ENCODE peak calls at places on chromosomes 5 and 9, in six cellular contexts. R is heart left ventricle, V is fibroblast of pulmonary artery, O is cardiac fibroblast, U is tibial nerve, E is chondrocyte. I is an unnamed sample.

GRCh38 chr5:158786390-158786789 is 313.3 kb downstream of the EBF1 start:
- DNase-seq in R (peak), V (no peak), O (no peak), U (no peak), E (no peak), I (no peak)

GRCh38 chr5:60436518-60436917 is 263.4 kb downstream of the DEPDC1B start:
- DNase-seq in R (no peak), V (no peak), O (no peak), U (no peak), E (no peak), I (no peak)

GRCh38 chr9:6978591-6978990 is 220.8 kb downstream of the KDM4C start:
- DNase-seq in R (no peak), V (no peak), O (no peak), U (no peak), E (no peak), I (no peak)

GRCh38 chr9:14531424-14532269 is 161.6 kb downstream of the ZDHHC21 start:
- DNase-seq in R (no peak), V (no peak), O (no peak), U (no peak), E (no peak), I (no peak)

GRCh38 chr5:19837536-19838179 is 150.3 kb downstream of the CDH18 start:
- DNase-seq in R (no peak), V (peak), O (no peak), U (no peak), E (no peak), I (no peak)

GRCh38 chr9:114583776-114584175 is 3.8 kb upstream of the ATP6V1G1 start:
- DNase-seq in R (no peak), V (no peak), O (no peak), U (no peak), E (no peak), I (no peak)

GRCh38 chr5:103444333-103445038 is 118.1 kb downstream of the NUDT12 start:
- DNase-seq in R (no peak), V (no peak), O (no peak), U (no peak), E (no peak), I (no peak)

GRCh38 chr5:143653256-143653655 is 158.7 kb upstream of the HMHB1 start:
- DNase-seq in R (no peak), V (no peak), O (no peak), U (no peak), E (no peak), I (no peak)

GRCh38 chr5:151751091-151751490 is 7.3 kb downstream of the ATOX1 start:
- DNase-seq in R (no peak), V (no peak), O (peak), U (no peak), E (no peak), I (no peak)

GRCh38 chr5:2920312-2920711 is 168.8 kb upstream of the IRX2 start:
- DNase-seq in R (no peak), V (no peak), O (no peak), U (no peak), E (no peak), I (no peak)

GRCh38 chr5:107766439-107766838 is 95.7 kb upstream of the EFNA5 start:
- DNase-seq in R (no peak), V (no peak), O (no peak), U (no peak), E (no peak), I (no peak)

GRCh38 chr9:86708918-86709835 is 238.1 kb downstream of the GAS1 start:
- DNase-seq in R (no peak), V (no peak), O (no peak), U (no peak), E (no peak), I (no peak)

GRCh38 chr5:119036101-119036762 is 34.7 kb upstream of the DMXL1 start:
- DNase-seq in R (no peak), V (peak), O (peak), U (no peak), E (no peak), I (no peak)

GRCh38 chr9:124420991-124421543 is 5.8 kb upstream of the PSMB7 start:
- DNase-seq in R (no peak), V (peak), O (peak), U (no peak), E (no peak), I (no peak)

GRCh38 chr9:109799792-109800191 is 19.8 kb downstream of the PALM2AKAP2 start:
- DNase-seq in R (no peak), V (peak), O (peak), U (no peak), E (no peak), I (no peak)

GRCh38 chr5:72160959-72161358 is 53.7 kb downstream of the MAP1B start:
- DNase-seq in R (no peak), V (no peak), O (no peak), U (no peak), E (no peak), I (no peak)

GRCh38 chr5:150317048-150318003 is 14.6 kb upstream of the ARSI start:
- DNase-seq in R (no peak), V (peak), O (peak), U (peak), E (peak), I (peak)

GRCh38 chr5:13987843-13988464 is 43.5 kb upstream of the DNAH5 start:
- DNase-seq in R (no peak), V (peak), O (peak), U (peak), E (no peak), I (peak)

GRCh38 chr5:160506006-160507004 is 84.7 kb downstream of the PTTG1 start:
- DNase-seq in R (peak), V (peak), O (peak), U (peak), E (no peak), I (peak)

GRCh38 chr5:33238826-33239670 is 201.7 kb upstream of the TARS1 start:
- DNase-seq in R (no peak), V (peak), O (no peak), U (no peak), E (no peak), I (no peak)

GRCh38 chr9:128636556-128637530 is 19.8 kb downstream of the DYNC2I2 start:
- DNase-seq in R (no peak), V (no peak), O (no peak), U (no peak), E (peak), I (no peak)

GRCh38 chr5:115398726-115399125 is 102.3 kb upstream of the CCDC112 start:
- DNase-seq in R (no peak), V (peak), O (peak), U (no peak), E (no peak), I (no peak)

GRCh38 chr5:107557051-107557658 is 113.6 kb downstream of the EFNA5 start:
- DNase-seq in R (peak), V (no peak), O (no peak), U (no peak), E (no peak), I (peak)

GRCh38 chr5:149157330-149157729 is 16.0 kb downstream of the ABLIM3 start:
- DNase-seq in R (no peak), V (no peak), O (no peak), U (no peak), E (no peak), I (no peak)

GRCh38 chr9:21591221-21592062 is 109.3 kb upstream of the IFNE start:
- DNase-seq in R (peak), V (peak), O (peak), U (peak), E (peak), I (no peak)

GRCh38 chr5:36041537-36041845 is 25.2 kb downstream of the UGT3A2 start:
- DNase-seq in R (no peak), V (no peak), O (no peak), U (no peak), E (no peak), I (no peak)

GRCh38 chr9:136081826-136082495 is 13.1 kb downstream of the NACC2 start:
- DNase-seq in R (no peak), V (no peak), O (no peak), U (no peak), E (peak), I (no peak)

GRCh38 chr5:10789021-10789420 is 28.0 kb upstream of the DAP start:
- DNase-seq in R (no peak), V (peak), O (peak), U (no peak), E (no peak), I (no peak)

GRCh38 chr5:1400211-1400855 is 44.9 kb downstream of the SLC6A3 start:
- DNase-seq in R (no peak), V (no peak), O (no peak), U (no peak), E (no peak), I (no peak)

GRCh38 chr5:127536687-127537086 is 19.2 kb downstream of the PRRC1 start:
- DNase-seq in R (no peak), V (peak), O (peak), U (no peak), E (no peak), I (no peak)

GRCh38 chr9:8053501-8053900 is 253.9 kb upstream of the DMAC1 start:
- DNase-seq in R (no peak), V (no peak), O (no peak), U (no peak), E (peak), I (no peak)

GRCh38 chr9:75455444-75455921 is 367.2 kb downstream of the OSTF1 start:
- DNase-seq in R (no peak), V (peak), O (peak), U (peak), E (no peak), I (no peak)

GRCh38 chr9:76162751-76163500 is 231.3 kb downstream of the RFK start:
- DNase-seq in R (no peak), V (peak), O (peak), U (no peak), E (no peak), I (no peak)

GRCh38 chr5:56088967-56089829 is 94.4 kb upstream of the IL6ST start:
- DNase-seq in R (no peak), V (peak), O (peak), U (no peak), E (no peak), I (no peak)

GRCh38 chr9:14565352-14565956 is 127.8 kb downstream of the ZDHHC21 start:
- DNase-seq in R (no peak), V (no peak), O (no peak), U (no peak), E (no peak), I (no peak)

GRCh38 chr5:90162324-90162723 is 247.2 kb downstream of the CETN3 start:
- DNase-seq in R (no peak), V (no peak), O (no peak), U (no peak), E (no peak), I (no peak)

GRCh38 chr9:13719981-13720380 is 440.5 kb upstream of the MPDZ start:
- DNase-seq in R (no peak), V (peak), O (peak), U (no peak), E (no peak), I (no peak)

GRCh38 chr5:179256229-179257189 is 88.8 kb downstream of the ADAMTS2 start:
- DNase-seq in R (peak), V (no peak), O (no peak), U (no peak), E (peak), I (no peak)

GRCh38 chr9:122327175-122327574 is 43.6 kb upstream of the PTGS1 start:
- DNase-seq in R (no peak), V (no peak), O (no peak), U (no peak), E (no peak), I (no peak)

GRCh38 chr9:29332789-29333188 is 1759.5 kb upstream of the C9orf72 start:
- DNase-seq in R (no peak), V (peak), O (peak), U (no peak), E (no peak), I (no peak)

GRCh38 chr9:95089257-95089873 is 228.1 kb downstream of the FANCC start:
- DNase-seq in R (no peak), V (no peak), O (no peak), U (no peak), E (no peak), I (no peak)

GRCh38 chr9:95088421-95089161 is 228.9 kb downstream of the FANCC start:
- DNase-seq in R (no peak), V (no peak), O (no peak), U (no peak), E (peak), I (no peak)

GRCh38 chr9:95085861-95086563 is 231.5 kb downstream of the FANCC start:
- DNase-seq in R (no peak), V (no peak), O (no peak), U (no peak), E (peak), I (no peak)

GRCh38 chr9:95086564-95086955 is 230.9 kb downstream of the FANCC start:
- DNase-seq in R (no peak), V (no peak), O (no peak), U (no peak), E (peak), I (no peak)

GRCh38 chr9:95087659-95088242 is 229.8 kb downstream of the FANCC start:
- DNase-seq in R (no peak), V (no peak), O (no peak), U (no peak), E (no peak), I (no peak)
- TF ChIP-seq CTCF in R (no peak), V (no peak), O (no peak), U (no peak), E (peak), I (no peak)

DNA sequence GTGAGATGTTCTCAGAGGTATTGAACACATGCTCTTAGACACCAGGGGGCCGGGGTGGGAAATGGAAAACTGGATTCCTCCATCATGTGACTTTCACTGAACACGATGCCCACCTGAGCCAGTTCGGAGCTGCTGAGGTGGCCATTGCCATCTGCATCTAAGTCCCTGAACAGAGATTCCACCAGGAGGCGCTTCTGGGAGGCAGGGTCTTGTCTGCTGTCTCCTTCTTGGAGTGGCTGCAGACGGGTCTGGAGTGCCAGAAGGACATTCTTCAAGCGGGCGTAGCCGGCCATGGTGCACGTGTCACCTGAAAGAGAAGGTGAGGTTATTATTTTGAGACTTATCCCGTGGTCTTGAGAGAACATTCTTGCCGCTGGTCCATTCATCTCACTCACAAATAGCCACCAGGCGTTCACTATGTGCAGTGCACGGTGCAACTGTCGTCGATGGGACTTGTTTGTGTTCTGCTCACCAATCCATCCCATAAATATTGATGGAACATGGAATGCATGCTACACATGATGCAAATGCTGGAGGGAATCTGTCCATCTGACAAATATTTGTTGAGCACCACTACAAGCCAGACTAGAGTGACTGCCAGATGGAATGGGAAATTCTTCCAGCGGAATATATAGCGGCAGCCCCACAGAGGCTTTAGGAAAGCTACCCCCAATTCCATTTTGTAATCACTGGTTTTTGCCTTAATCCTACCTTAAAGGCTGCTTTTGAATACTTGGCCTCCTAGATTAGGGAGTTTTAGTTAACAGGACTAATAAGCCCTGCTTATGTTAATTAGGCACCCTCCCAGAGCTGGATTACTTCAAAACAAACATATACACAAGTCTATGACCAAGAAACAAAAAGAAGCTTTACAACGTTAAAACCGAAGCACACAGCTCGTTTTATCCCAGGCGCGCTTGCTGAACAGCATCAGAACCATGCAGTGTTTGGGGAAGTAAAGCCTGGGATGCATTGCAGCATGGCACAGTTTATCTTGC is 264.8 kb downstream of the HSPA4 start:
- DNase-seq in R (no peak), V (no peak), O (peak), U (no peak), E (no peak), I (peak)
- TF ChIP-seq CTCF in R (no peak), V (peak), O (no peak), U (no peak), E (peak), I (peak)

DNA sequence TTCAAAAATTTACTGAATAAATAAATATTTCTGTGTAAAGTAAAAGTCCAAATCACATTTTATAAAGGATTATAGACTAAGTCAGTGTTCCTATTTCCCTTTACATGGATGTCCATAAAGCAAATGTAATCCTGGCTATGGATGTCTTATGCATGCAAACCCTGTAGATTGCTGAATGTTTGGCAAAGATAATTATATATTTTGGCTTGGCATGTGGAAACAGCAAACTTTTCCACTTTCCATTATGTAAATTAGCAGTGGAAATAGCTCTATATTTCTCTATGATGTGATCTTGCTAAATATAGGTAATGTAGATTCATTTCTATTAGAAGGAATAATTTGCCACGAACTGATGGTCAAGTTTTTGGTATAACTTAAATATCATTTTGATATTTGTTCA is 66.5 kb downstream of the CWC27 start:
- DNase-seq in R (no peak), V (no peak), O (no peak), U (no peak), E (no peak), I (no peak)
- TF ChIP-seq CTCF in R (no peak), V (no peak), O (no peak), U (no peak), E (no peak), I (no peak)

GRCh38 chr5:135176991-135177390 is 143.0 kb upstream of the PITX1 start:
- DNase-seq in R (no peak), V (no peak), O (no peak), U (no peak), E (no peak), I (no peak)

GRCh38 chr5:135177591-135177990 is 143.6 kb upstream of the PITX1 start:
- DNase-seq in R (no peak), V (no peak), O (no peak), U (no peak), E (no peak), I (no peak)

GRCh38 chr5:135173662-135174290 is 139.7 kb upstream of the PITX1 start:
- DNase-seq in R (no peak), V (no peak), O (no peak), U (no peak), E (no peak), I (no peak)

GRCh38 chr5:135172718-135173117 is 138.7 kb upstream of the PITX1 start:
- DNase-seq in R (no peak), V (no peak), O (no peak), U (no peak), E (no peak), I (no peak)

DNA sequence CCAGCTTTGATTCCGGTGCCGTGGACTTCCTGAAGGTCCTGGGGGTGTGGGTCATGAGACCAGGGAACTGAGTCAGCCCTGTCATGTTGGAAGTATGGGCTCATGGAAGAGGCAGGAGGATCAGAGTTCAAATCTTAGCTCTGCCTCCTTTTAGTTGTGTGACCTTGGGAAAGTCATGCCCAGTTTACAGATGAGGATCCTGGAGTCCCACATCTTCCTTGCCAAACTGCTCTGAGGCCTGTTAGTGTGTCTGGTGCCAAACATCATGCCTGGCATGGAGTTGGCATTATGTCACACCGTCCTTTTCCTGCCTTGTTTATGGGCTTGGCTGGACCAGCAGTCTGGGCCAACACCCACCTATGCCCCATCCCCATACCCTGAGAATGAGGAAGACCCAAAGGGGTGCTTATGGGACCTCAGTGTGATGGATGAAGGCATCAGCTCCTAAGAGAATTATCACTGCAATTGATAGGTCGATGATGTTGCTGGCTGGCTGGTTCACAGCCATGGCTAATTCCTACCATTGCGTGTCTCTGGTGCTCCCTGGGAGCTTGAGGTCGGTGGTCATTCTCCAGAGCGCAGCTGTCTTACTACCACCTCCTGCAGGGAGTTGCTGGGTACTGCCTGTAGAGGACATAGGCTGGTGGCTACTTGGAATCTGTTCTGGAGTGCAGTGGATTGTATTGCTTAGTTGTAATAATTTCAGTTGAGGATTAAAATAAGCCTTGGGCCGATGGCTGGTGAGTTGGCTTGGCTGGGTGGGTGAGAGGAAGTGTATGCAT is 140.5 kb upstream of the PITX1 start:
- DNase-seq in R (no peak), V (no peak), O (no peak), U (no peak), E (no peak), I (no peak)
- TF ChIP-seq CTCF in R (no peak), V (no peak), O (peak), U (no peak), E (no peak), I (peak)

GRCh38 chr5:16558984-16559629 is 57.7 kb downstream of the RETREG1 start:
- DNase-seq in R (no peak), V (no peak), O (no peak), U (no peak), E (no peak), I (no peak)
- TF ChIP-seq CTCF in R (no peak), V (no peak), O (no peak), U (no peak), E (no peak), I (no peak)